ENCODE peak calls at places on chromosomes 6 and 20, in seven cellular contexts. One of them, this sample, is unnamed.

GRCh38 chr20:51758978-51759544 is 9.1 kb downstream of the ATP9A start:
- DNase-seq in astrocyte of the cerebellum: no peak
- DNase-seq in stimulated activated naive CD4-positive, alpha-beta T cell: no peak
- DNase-seq in naive B cell: no peak
- DNase-seq in activated CD4-positive, alpha-beta T cell treated with anti-CD3 and anti-CD28 coated beads, Interleukin-2, amount 50 U/mL, for 1 hour: no peak
- DNase-seq in stimulated activated CD4-positive, alpha-beta T cell treated with anti-CD3 and anti-CD28 coated beads, Interleukin-12 subunit alpha, Interleukin-12 subunit beta, amount 100 ng/mL, for 4 hours: no peak
- DNase-seq in NCI-H1092: no peak
- DNase-seq in this sample: no peak

GRCh38 chr20:9331707-9332435 is 182.5 kb upstream of the LAMP5 start:
- DNase-seq in astrocyte of the cerebellum: no peak
- DNase-seq in stimulated activated CD4-positive, alpha-beta T cell treated with anti-CD3 and anti-CD28 coated beads, Interleukin-12 subunit alpha, Interleukin-12 subunit beta, amount 100 ng/mL, for 4 hours: no peak
- DNase-seq in activated CD4-positive, alpha-beta T cell treated with anti-CD3 and anti-CD28 coated beads, Interleukin-2, amount 50 U/mL, for 1 hour: no peak
- DNase-seq in stimulated activated naive CD4-positive, alpha-beta T cell: no peak
- DNase-seq in NCI-H1092: no peak
- DNase-seq in naive B cell: no peak
- DNase-seq in this sample: no peak

GRCh38 chr6:30820196-30820595 is 64.1 kb upstream of the DDR1 start:
- DNase-seq in activated CD4-positive, alpha-beta T cell treated with anti-CD3 and anti-CD28 coated beads, Interleukin-2, amount 50 U/mL, for 1 hour: no peak
- DNase-seq in NCI-H1092: no peak
- DNase-seq in astrocyte of the cerebellum: no peak
- DNase-seq in naive B cell: no peak
- DNase-seq in stimulated activated CD4-positive, alpha-beta T cell treated with anti-CD3 and anti-CD28 coated beads, Interleukin-12 subunit alpha, Interleukin-12 subunit beta, amount 100 ng/mL, for 4 hours: no peak
- DNase-seq in stimulated activated naive CD4-positive, alpha-beta T cell: no peak
- DNase-seq in this sample: peak; percentile 49

GRCh38 chr20:6863355-6863754 is 95.9 kb downstream of the BMP2 start:
- DNase-seq in naive B cell: no peak
- DNase-seq in astrocyte of the cerebellum: no peak
- DNase-seq in NCI-H1092: no peak
- DNase-seq in activated CD4-positive, alpha-beta T cell treated with anti-CD3 and anti-CD28 coated beads, Interleukin-2, amount 50 U/mL, for 1 hour: no peak
- DNase-seq in stimulated activated CD4-positive, alpha-beta T cell treated with anti-CD3 and anti-CD28 coated beads, Interleukin-12 subunit alpha, Interleukin-12 subunit beta, amount 100 ng/mL, for 4 hours: no peak
- DNase-seq in stimulated activated naive CD4-positive, alpha-beta T cell: no peak
- DNase-seq in this sample: no peak

GRCh38 chr6:36613200-36613995 is 19.2 kb downstream of the SRSF3 start:
- DNase-seq in astrocyte of the cerebellum: no peak
- DNase-seq in stimulated activated naive CD4-positive, alpha-beta T cell: no peak
- DNase-seq in NCI-H1092: no peak
- DNase-seq in activated CD4-positive, alpha-beta T cell treated with anti-CD3 and anti-CD28 coated beads, Interleukin-2, amount 50 U/mL, for 1 hour: no peak
- DNase-seq in stimulated activated CD4-positive, alpha-beta T cell treated with anti-CD3 and anti-CD28 coated beads, Interleukin-12 subunit alpha, Interleukin-12 subunit beta, amount 100 ng/mL, for 4 hours: no peak
- DNase-seq in naive B cell: no peak
- DNase-seq in this sample: no peak

GRCh38 chr6:38977101-38977500 is 71.5 kb upstream of the GLP1R start:
- DNase-seq in NCI-H1092: no peak
- DNase-seq in naive B cell: no peak
- DNase-seq in astrocyte of the cerebellum: no peak
- DNase-seq in stimulated activated naive CD4-positive, alpha-beta T cell: no peak
- DNase-seq in stimulated activated CD4-positive, alpha-beta T cell treated with anti-CD3 and anti-CD28 coated beads, Interleukin-12 subunit alpha, Interleukin-12 subunit beta, amount 100 ng/mL, for 4 hours: no peak
- DNase-seq in activated CD4-positive, alpha-beta T cell treated with anti-CD3 and anti-CD28 coated beads, Interleukin-2, amount 50 U/mL, for 1 hour: no peak
- DNase-seq in this sample: no peak

GRCh38 chr6:27893836-27894807 is 18.1 kb downstream of the OR2B2 start:
- DNase-seq in activated CD4-positive, alpha-beta T cell treated with anti-CD3 and anti-CD28 coated beads, Interleukin-2, amount 50 U/mL, for 1 hour: peak; percentile 63
- DNase-seq in astrocyte of the cerebellum: peak; percentile 84
- DNase-seq in naive B cell: peak; percentile 76
- DNase-seq in stimulated activated CD4-positive, alpha-beta T cell treated with anti-CD3 and anti-CD28 coated beads, Interleukin-12 subunit alpha, Interleukin-12 subunit beta, amount 100 ng/mL, for 4 hours: peak; percentile 59
- DNase-seq in NCI-H1092: peak; percentile 84
- DNase-seq in stimulated activated naive CD4-positive, alpha-beta T cell: peak; percentile 75
- DNase-seq in this sample: peak; percentile 94

GRCh38 chr6:93889713-93890112 is 470.4 kb upstream of the EPHA7 start:
- DNase-seq in naive B cell: no peak
- DNase-seq in activated CD4-positive, alpha-beta T cell treated with anti-CD3 and anti-CD28 coated beads, Interleukin-2, amount 50 U/mL, for 1 hour: no peak
- DNase-seq in astrocyte of the cerebellum: no peak
- DNase-seq in stimulated activated naive CD4-positive, alpha-beta T cell: no peak
- DNase-seq in NCI-H1092: no peak
- DNase-seq in stimulated activated CD4-positive, alpha-beta T cell treated with anti-CD3 and anti-CD28 coated beads, Interleukin-12 subunit alpha, Interleukin-12 subunit beta, amount 100 ng/mL, for 4 hours: no peak
- DNase-seq in this sample: no peak

GRCh38 chr6:160261991-160262718 is 3.5 kb upstream of the SLC22A2 start:
- DNase-seq in stimulated activated naive CD4-positive, alpha-beta T cell: no peak
- DNase-seq in activated CD4-positive, alpha-beta T cell treated with anti-CD3 and anti-CD28 coated beads, Interleukin-2, amount 50 U/mL, for 1 hour: no peak
- DNase-seq in astrocyte of the cerebellum: no peak
- DNase-seq in stimulated activated CD4-positive, alpha-beta T cell treated with anti-CD3 and anti-CD28 coated beads, Interleukin-12 subunit alpha, Interleukin-12 subunit beta, amount 100 ng/mL, for 4 hours: no peak
- DNase-seq in NCI-H1092: no peak
- DNase-seq in naive B cell: no peak
- DNase-seq in this sample: no peak

GRCh38 chr6:8102122-8102958 is at the start of gene EEF1E1:
- DNase-seq in stimulated activated CD4-positive, alpha-beta T cell treated with anti-CD3 and anti-CD28 coated beads, Interleukin-12 subunit alpha, Interleukin-12 subunit beta, amount 100 ng/mL, for 4 hours: peak; percentile 99
- DNase-seq in activated CD4-positive, alpha-beta T cell treated with anti-CD3 and anti-CD28 coated beads, Interleukin-2, amount 50 U/mL, for 1 hour: peak; percentile 99
- DNase-seq in astrocyte of the cerebellum: peak; percentile 86
- DNase-seq in stimulated activated naive CD4-positive, alpha-beta T cell: peak; percentile 93
- DNase-seq in naive B cell: peak; percentile 90
- DNase-seq in NCI-H1092: peak; percentile 76
- DNase-seq in this sample: peak; percentile 96

GRCh38 chr20:19660808-19661378 is 97.2 kb upstream of the RIN2 start:
- DNase-seq in naive B cell: no peak
- DNase-seq in stimulated activated naive CD4-positive, alpha-beta T cell: no peak
- DNase-seq in stimulated activated CD4-positive, alpha-beta T cell treated with anti-CD3 and anti-CD28 coated beads, Interleukin-12 subunit alpha, Interleukin-12 subunit beta, amount 100 ng/mL, for 4 hours: no peak
- DNase-seq in astrocyte of the cerebellum: no peak
- DNase-seq in NCI-H1092: no peak
- DNase-seq in activated CD4-positive, alpha-beta T cell treated with anti-CD3 and anti-CD28 coated beads, Interleukin-2, amount 50 U/mL, for 1 hour: no peak
- DNase-seq in this sample: no peak

GRCh38 chr6:163806761-163807499 is 392.4 kb downstream of the QKI start:
- DNase-seq in stimulated activated naive CD4-positive, alpha-beta T cell: no peak
- DNase-seq in astrocyte of the cerebellum: no peak
- DNase-seq in naive B cell: no peak
- DNase-seq in activated CD4-positive, alpha-beta T cell treated with anti-CD3 and anti-CD28 coated beads, Interleukin-2, amount 50 U/mL, for 1 hour: no peak
- DNase-seq in NCI-H1092: no peak
- DNase-seq in stimulated activated CD4-positive, alpha-beta T cell treated with anti-CD3 and anti-CD28 coated beads, Interleukin-12 subunit alpha, Interleukin-12 subunit beta, amount 100 ng/mL, for 4 hours: no peak
- DNase-seq in this sample: no peak

GRCh38 chr6:137033828-137034227 is 10.9 kb downstream of the IL20RA start:
- DNase-seq in stimulated activated naive CD4-positive, alpha-beta T cell: peak; percentile 18
- DNase-seq in activated CD4-positive, alpha-beta T cell treated with anti-CD3 and anti-CD28 coated beads, Interleukin-2, amount 50 U/mL, for 1 hour: peak; percentile 34
- DNase-seq in astrocyte of the cerebellum: peak; percentile 78
- DNase-seq in NCI-H1092: no peak
- DNase-seq in naive B cell: no peak
- DNase-seq in stimulated activated CD4-positive, alpha-beta T cell treated with anti-CD3 and anti-CD28 coated beads, Interleukin-12 subunit alpha, Interleukin-12 subunit beta, amount 100 ng/mL, for 4 hours: no peak
- DNase-seq in this sample: no peak

GRCh38 chr6:118408863-118409262 is 139.2 kb upstream of the PLN start:
- DNase-seq in NCI-H1092: no peak
- DNase-seq in stimulated activated CD4-positive, alpha-beta T cell treated with anti-CD3 and anti-CD28 coated beads, Interleukin-12 subunit alpha, Interleukin-12 subunit beta, amount 100 ng/mL, for 4 hours: no peak
- DNase-seq in activated CD4-positive, alpha-beta T cell treated with anti-CD3 and anti-CD28 coated beads, Interleukin-2, amount 50 U/mL, for 1 hour: no peak
- DNase-seq in naive B cell: no peak
- DNase-seq in stimulated activated naive CD4-positive, alpha-beta T cell: no peak
- DNase-seq in astrocyte of the cerebellum: no peak
- DNase-seq in this sample: no peak

GRCh38 chr20:53578492-53579222 is 15.0 kb downstream of the ZNF217 start:
- DNase-seq in naive B cell: peak; percentile 78
- DNase-seq in stimulated activated CD4-positive, alpha-beta T cell treated with anti-CD3 and anti-CD28 coated beads, Interleukin-12 subunit alpha, Interleukin-12 subunit beta, amount 100 ng/mL, for 4 hours: no peak
- DNase-seq in NCI-H1092: peak; percentile 63
- DNase-seq in stimulated activated naive CD4-positive, alpha-beta T cell: peak; percentile 87
- DNase-seq in activated CD4-positive, alpha-beta T cell treated with anti-CD3 and anti-CD28 coated beads, Interleukin-2, amount 50 U/mL, for 1 hour: peak; percentile 44
- DNase-seq in astrocyte of the cerebellum: peak; percentile 90
- DNase-seq in this sample: peak; percentile 93

GRCh38 chr6:9204171-9204570 is 768.8 kb upstream of the SLC35B3 start:
- DNase-seq in NCI-H1092: no peak
- DNase-seq in activated CD4-positive, alpha-beta T cell treated with anti-CD3 and anti-CD28 coated beads, Interleukin-2, amount 50 U/mL, for 1 hour: no peak
- DNase-seq in naive B cell: no peak
- DNase-seq in stimulated activated naive CD4-positive, alpha-beta T cell: no peak
- DNase-seq in astrocyte of the cerebellum: peak; percentile 80
- DNase-seq in stimulated activated CD4-positive, alpha-beta T cell treated with anti-CD3 and anti-CD28 coated beads, Interleukin-12 subunit alpha, Interleukin-12 subunit beta, amount 100 ng/mL, for 4 hours: no peak
- DNase-seq in this sample: peak; percentile 67

GRCh38 chr6:129786548-129786947 is 74.6 kb downstream of the TMEM244 start:
- DNase-seq in stimulated activated CD4-positive, alpha-beta T cell treated with anti-CD3 and anti-CD28 coated beads, Interleukin-12 subunit alpha, Interleukin-12 subunit beta, amount 100 ng/mL, for 4 hours: no peak
- DNase-seq in NCI-H1092: no peak
- DNase-seq in naive B cell: no peak
- DNase-seq in stimulated activated naive CD4-positive, alpha-beta T cell: no peak
- DNase-seq in activated CD4-positive, alpha-beta T cell treated with anti-CD3 and anti-CD28 coated beads, Interleukin-2, amount 50 U/mL, for 1 hour: no peak
- DNase-seq in astrocyte of the cerebellum: no peak
- DNase-seq in this sample: no peak

GRCh38 chr6:15249371-15250019 is 3.6 kb downstream of the JARID2 start:
- DNase-seq in stimulated activated CD4-positive, alpha-beta T cell treated with anti-CD3 and anti-CD28 coated beads, Interleukin-12 subunit alpha, Interleukin-12 subunit beta, amount 100 ng/mL, for 4 hours: no peak
- DNase-seq in stimulated activated naive CD4-positive, alpha-beta T cell: no peak
- DNase-seq in astrocyte of the cerebellum: no peak
- DNase-seq in activated CD4-positive, alpha-beta T cell treated with anti-CD3 and anti-CD28 coated beads, Interleukin-2, amount 50 U/mL, for 1 hour: no peak
- DNase-seq in naive B cell: no peak
- DNase-seq in NCI-H1092: no peak
- DNase-seq in this sample: no peak

GRCh38 chr20:47544240-47544639 is 42.6 kb downstream of the NCOA3 start:
- DNase-seq in astrocyte of the cerebellum: peak; percentile 63
- DNase-seq in naive B cell: no peak
- DNase-seq in activated CD4-positive, alpha-beta T cell treated with anti-CD3 and anti-CD28 coated beads, Interleukin-2, amount 50 U/mL, for 1 hour: no peak
- DNase-seq in stimulated activated naive CD4-positive, alpha-beta T cell: no peak
- DNase-seq in stimulated activated CD4-positive, alpha-beta T cell treated with anti-CD3 and anti-CD28 coated beads, Interleukin-12 subunit alpha, Interleukin-12 subunit beta, amount 100 ng/mL, for 4 hours: no peak
- DNase-seq in NCI-H1092: no peak
- DNase-seq in this sample: no peak

GRCh38 chr20:10134176-10134575 is 84.5 kb upstream of the SNAP25 start:
- DNase-seq in stimulated activated naive CD4-positive, alpha-beta T cell: no peak
- DNase-seq in NCI-H1092: no peak
- DNase-seq in stimulated activated CD4-positive, alpha-beta T cell treated with anti-CD3 and anti-CD28 coated beads, Interleukin-12 subunit alpha, Interleukin-12 subunit beta, amount 100 ng/mL, for 4 hours: no peak
- DNase-seq in naive B cell: no peak
- DNase-seq in activated CD4-positive, alpha-beta T cell treated with anti-CD3 and anti-CD28 coated beads, Interleukin-2, amount 50 U/mL, for 1 hour: no peak
- DNase-seq in astrocyte of the cerebellum: no peak
- DNase-seq in this sample: no peak

GRCh38 chr6:11096109-11096508 is 2.5 kb downstream of the SMIM13 start:
- DNase-seq in astrocyte of the cerebellum: peak; percentile 36
- DNase-seq in NCI-H1092: no peak
- DNase-seq in stimulated activated CD4-positive, alpha-beta T cell treated with anti-CD3 and anti-CD28 coated beads, Interleukin-12 subunit alpha, Interleukin-12 subunit beta, amount 100 ng/mL, for 4 hours: no peak
- DNase-seq in activated CD4-positive, alpha-beta T cell treated with anti-CD3 and anti-CD28 coated beads, Interleukin-2, amount 50 U/mL, for 1 hour: no peak
- DNase-seq in naive B cell: no peak
- DNase-seq in stimulated activated naive CD4-positive, alpha-beta T cell: no peak
- DNase-seq in this sample: peak; percentile 67

GRCh38 chr6:5335020-5335419 is 73.7 kb downstream of the FARS2 start:
- DNase-seq in naive B cell: peak; percentile 9
- DNase-seq in stimulated activated naive CD4-positive, alpha-beta T cell: no peak
- DNase-seq in astrocyte of the cerebellum: no peak
- DNase-seq in NCI-H1092: no peak
- DNase-seq in activated CD4-positive, alpha-beta T cell treated with anti-CD3 and anti-CD28 coated beads, Interleukin-2, amount 50 U/mL, for 1 hour: no peak
- DNase-seq in stimulated activated CD4-positive, alpha-beta T cell treated with anti-CD3 and anti-CD28 coated beads, Interleukin-12 subunit alpha, Interleukin-12 subunit beta, amount 100 ng/mL, for 4 hours: no peak
- DNase-seq in this sample: no peak

GRCh38 chr20:7449269-7449668 is 491.0 kb downstream of the HAO1 start:
- DNase-seq in astrocyte of the cerebellum: no peak
- DNase-seq in activated CD4-positive, alpha-beta T cell treated with anti-CD3 and anti-CD28 coated beads, Interleukin-2, amount 50 U/mL, for 1 hour: no peak
- DNase-seq in NCI-H1092: no peak
- DNase-seq in stimulated activated CD4-positive, alpha-beta T cell treated with anti-CD3 and anti-CD28 coated beads, Interleukin-12 subunit alpha, Interleukin-12 subunit beta, amount 100 ng/mL, for 4 hours: no peak
- DNase-seq in stimulated activated naive CD4-positive, alpha-beta T cell: no peak
- DNase-seq in naive B cell: no peak
- DNase-seq in this sample: no peak

GRCh38 chr6:121998631-121999030 is 400.8 kb upstream of the HSF2 start:
- DNase-seq in astrocyte of the cerebellum: no peak
- DNase-seq in NCI-H1092: no peak
- DNase-seq in stimulated activated naive CD4-positive, alpha-beta T cell: no peak
- DNase-seq in activated CD4-positive, alpha-beta T cell treated with anti-CD3 and anti-CD28 coated beads, Interleukin-2, amount 50 U/mL, for 1 hour: no peak
- DNase-seq in naive B cell: no peak
- DNase-seq in stimulated activated CD4-positive, alpha-beta T cell treated with anti-CD3 and anti-CD28 coated beads, Interleukin-12 subunit alpha, Interleukin-12 subunit beta, amount 100 ng/mL, for 4 hours: no peak
- DNase-seq in this sample: peak; percentile 7

GRCh38 chr6:105596284-105596755 is 193.4 kb upstream of the PREP start:
- DNase-seq in astrocyte of the cerebellum: peak; percentile 94
- DNase-seq in stimulated activated CD4-positive, alpha-beta T cell treated with anti-CD3 and anti-CD28 coated beads, Interleukin-12 subunit alpha, Interleukin-12 subunit beta, amount 100 ng/mL, for 4 hours: no peak
- DNase-seq in NCI-H1092: no peak
- DNase-seq in naive B cell: no peak
- DNase-seq in activated CD4-positive, alpha-beta T cell treated with anti-CD3 and anti-CD28 coated beads, Interleukin-2, amount 50 U/mL, for 1 hour: no peak
- DNase-seq in stimulated activated naive CD4-positive, alpha-beta T cell: no peak
- DNase-seq in this sample: peak; percentile 91

GRCh38 chr6:71190809-71191208 is 97.8 kb upstream of the OGFRL1 start:
- DNase-seq in stimulated activated CD4-positive, alpha-beta T cell treated with anti-CD3 and anti-CD28 coated beads, Interleukin-12 subunit alpha, Interleukin-12 subunit beta, amount 100 ng/mL, for 4 hours: no peak
- DNase-seq in stimulated activated naive CD4-positive, alpha-beta T cell: peak; percentile 2
- DNase-seq in activated CD4-positive, alpha-beta T cell treated with anti-CD3 and anti-CD28 coated beads, Interleukin-2, amount 50 U/mL, for 1 hour: no peak
- DNase-seq in NCI-H1092: no peak
- DNase-seq in naive B cell: peak; percentile 23
- DNase-seq in astrocyte of the cerebellum: peak; percentile 31
- DNase-seq in this sample: no peak

GRCh38 chr6:28248916-28249315 is 3.2 kb downstream of the ZKSCAN4 start:
- DNase-seq in astrocyte of the cerebellum: no peak
- DNase-seq in activated CD4-positive, alpha-beta T cell treated with anti-CD3 and anti-CD28 coated beads, Interleukin-2, amount 50 U/mL, for 1 hour: no peak
- DNase-seq in stimulated activated naive CD4-positive, alpha-beta T cell: no peak
- DNase-seq in stimulated activated CD4-positive, alpha-beta T cell treated with anti-CD3 and anti-CD28 coated beads, Interleukin-12 subunit alpha, Interleukin-12 subunit beta, amount 100 ng/mL, for 4 hours: no peak
- DNase-seq in NCI-H1092: no peak
- DNase-seq in naive B cell: no peak
- DNase-seq in this sample: no peak